ENCODE peak calls at places on chromosomes 4 and X, in four cellular contexts. I is epithelial cell of prostate, T is T-helper 17 cell, Y is cardiac fibroblast. B is an unnamed sample.

GRCh38 chr4:17619416-17620105 is 5.1 kb downstream of the MED28 start:
- DNase-seq in I (no peak), T (no peak), Y (no peak), B (no peak)

GRCh38 chrX:12948495-12948894 is 26.4 kb upstream of the TMSB4X start:
- DNase-seq in I (no peak), T (no peak), Y (no peak), B (no peak)

GRCh38 chr4:138741778-138742377 is 273.7 kb upstream of the NOCT start:
- DNase-seq in I (no peak), T (no peak), Y (no peak), B (no peak)

GRCh38 chrX:106726485-106727437 is at the start of gene RNF128:
- DNase-seq in Y (peak; percentile 10), I (no peak), T (no peak), B (no peak)

GRCh38 chr4:6619116-6619465 is 21.4 kb upstream of the MRFAP1 start:
- DNase-seq in Y (no peak), I (no peak), T (no peak), B (no peak)

GRCh38 chr4:183798249-183798920 is 106.7 kb upstream of the STOX2 start:
- DNase-seq in T (no peak), I (no peak), Y (no peak), B (no peak)

GRCh38 chrX:70301716-70302115 is 11.8 kb downstream of the KIF4A start:
- DNase-seq in I (no peak), T (no peak), Y (peak; percentile 75), B (no peak)

GRCh38 chrX:138127314-138127713 is 561.4 kb downstream of the ZIC3 start:
- DNase-seq in I (no peak), T (no peak), Y (no peak), B (no peak)

GRCh38 chr4:122577808-122578781 is 42.8 kb downstream of the IL21 start:
- DNase-seq in Y (peak; percentile 54), I (no peak), T (peak; percentile 58), B (peak; percentile 72)

GRCh38 chr4:149896428-149896827 is 80.8 kb upstream of the IQCM start:
- DNase-seq in Y (peak; percentile 40), I (no peak), T (no peak), B (no peak)

B was measured in T-helper 22 cell.